ENCODE peak calls at places on chromosome 16, in seven cellular contexts. One of them, this sample, is unnamed.
A peak's percentile ranks its signal among the peaks of the same experiment; 100 is the strongest.

GRCh38 chr16:56371383-56371937 is 53.9 kb downstream of the AMFR start:
- DNase-seq in EH: no peak
- DNase-seq in effector memory CD8-positive, alpha-beta T cell: no peak
- DNase-seq in left lung: no peak
- DNase-seq in cardiac fibroblast: no peak
- DNase-seq in cardiac muscle cell: no peak
- DNase-seq in thoracic aorta: no peak
- DNase-seq in this sample: no peak

GRCh38 chr16:4055748-4056147 is 60.5 kb downstream of the ADCY9 start:
- DNase-seq in EH: no peak
- DNase-seq in effector memory CD8-positive, alpha-beta T cell: no peak
- DNase-seq in left lung: no peak
- DNase-seq in cardiac fibroblast: no peak
- DNase-seq in cardiac muscle cell: no peak
- DNase-seq in thoracic aorta: no peak
- DNase-seq in this sample: no peak

GRCh38 chr16:88702364-88703210 is 3.6 kb downstream of the RNF166 start:
- DNase-seq in EH: no peak
- DNase-seq in effector memory CD8-positive, alpha-beta T cell: no peak
- DNase-seq in left lung: no peak
- DNase-seq in cardiac fibroblast: no peak
- DNase-seq in cardiac muscle cell: no peak
- DNase-seq in thoracic aorta: no peak
- DNase-seq in this sample: no peak

GRCh38 chr16:4060823-4061222 is 55.4 kb downstream of the ADCY9 start:
- DNase-seq in EH: peak; percentile 26
- DNase-seq in effector memory CD8-positive, alpha-beta T cell: no peak
- DNase-seq in left lung: no peak
- DNase-seq in cardiac fibroblast: peak; percentile 18
- DNase-seq in cardiac muscle cell: no peak
- DNase-seq in thoracic aorta: no peak
- DNase-seq in this sample: no peak

GRCh38 chr16:69848635-69849545 is 86.8 kb downstream of the WWP2 start:
- DNase-seq in EH: peak; percentile 98
- DNase-seq in effector memory CD8-positive, alpha-beta T cell: no peak
- DNase-seq in left lung: no peak
- DNase-seq in cardiac fibroblast: peak; percentile 92
- DNase-seq in cardiac muscle cell: peak; percentile 91
- DNase-seq in thoracic aorta: peak; percentile 93
- DNase-seq in this sample: no peak

GRCh38 chr16:17224859-17225258 is 245.9 kb downstream of the XYLT1 start:
- DNase-seq in EH: peak; percentile 91
- DNase-seq in effector memory CD8-positive, alpha-beta T cell: peak; percentile 29
- DNase-seq in left lung: no peak
- DNase-seq in cardiac fibroblast: peak; percentile 67
- DNase-seq in cardiac muscle cell: peak; percentile 75
- DNase-seq in thoracic aorta: peak; percentile 9
- DNase-seq in this sample: no peak

GRCh38 chr16:4523686-4524085 is 14.9 kb downstream of the CDIP1 start:
- DNase-seq in EH: no peak
- DNase-seq in effector memory CD8-positive, alpha-beta T cell: no peak
- DNase-seq in left lung: no peak
- DNase-seq in cardiac fibroblast: no peak
- DNase-seq in cardiac muscle cell: no peak
- DNase-seq in thoracic aorta: no peak
- DNase-seq in this sample: no peak

GRCh38 chr16:67654069-67654911 is 5.8 kb downstream of the ACD start:
- DNase-seq in EH: no peak
- DNase-seq in effector memory CD8-positive, alpha-beta T cell: no peak
- DNase-seq in left lung: peak; percentile 71
- DNase-seq in cardiac fibroblast: no peak
- DNase-seq in cardiac muscle cell: no peak
- DNase-seq in thoracic aorta: no peak
- DNase-seq in this sample: no peak

GRCh38 chr16:75138636-75139035 is 9.7 kb upstream of the ZFP1 start:
- DNase-seq in EH: peak; percentile 35
- DNase-seq in effector memory CD8-positive, alpha-beta T cell: no peak
- DNase-seq in left lung: no peak
- DNase-seq in cardiac fibroblast: no peak
- DNase-seq in cardiac muscle cell: peak; percentile 45
- DNase-seq in thoracic aorta: no peak
- DNase-seq in this sample: no peak

GRCh38 chr16:12199524-12199923 is 223.0 kb downstream of the SNX29 start:
- DNase-seq in EH: no peak
- DNase-seq in effector memory CD8-positive, alpha-beta T cell: no peak
- DNase-seq in left lung: no peak
- DNase-seq in cardiac fibroblast: no peak
- DNase-seq in cardiac muscle cell: no peak
- DNase-seq in thoracic aorta: no peak
- DNase-seq in this sample: no peak

GRCh38 chr16:12386076-12386641 is 409.6 kb downstream of the SNX29 start:
- DNase-seq in EH: no peak
- DNase-seq in effector memory CD8-positive, alpha-beta T cell: no peak
- DNase-seq in left lung: no peak
- DNase-seq in cardiac fibroblast: no peak
- DNase-seq in cardiac muscle cell: no peak
- DNase-seq in thoracic aorta: no peak
- DNase-seq in this sample: no peak

GRCh38 chr16:82641336-82641984 is 14.7 kb downstream of the CDH13 start:
- DNase-seq in EH: peak; percentile 52
- DNase-seq in effector memory CD8-positive, alpha-beta T cell: no peak
- DNase-seq in left lung: no peak
- DNase-seq in cardiac fibroblast: peak; percentile 69
- DNase-seq in cardiac muscle cell: peak; percentile 63
- DNase-seq in thoracic aorta: no peak
- DNase-seq in this sample: peak; percentile 17

GRCh38 chr16:66662445-66663194 is 33.9 kb downstream of the CMTM4 start:
- DNase-seq in EH: peak; percentile 57
- DNase-seq in effector memory CD8-positive, alpha-beta T cell: no peak
- DNase-seq in left lung: no peak
- DNase-seq in cardiac fibroblast: peak; percentile 62
- DNase-seq in cardiac muscle cell: peak; percentile 58
- DNase-seq in thoracic aorta: no peak
- DNase-seq in this sample: no peak

GRCh38 chr16:27318399-27319256 is 4.9 kb downstream of the IL4R start:
- DNase-seq in EH: no peak
- DNase-seq in effector memory CD8-positive, alpha-beta T cell: peak; percentile 39
- DNase-seq in left lung: peak; percentile 90
- DNase-seq in cardiac fibroblast: peak; percentile 65
- DNase-seq in cardiac muscle cell: peak; percentile 58
- DNase-seq in thoracic aorta: no peak
- DNase-seq in this sample: no peak

GRCh38 chr16:51818342-51818944 is 667.4 kb upstream of the SALL1 start:
- DNase-seq in EH: peak; percentile 60
- DNase-seq in effector memory CD8-positive, alpha-beta T cell: no peak
- DNase-seq in left lung: no peak
- DNase-seq in cardiac fibroblast: peak; percentile 79
- DNase-seq in cardiac muscle cell: peak; percentile 57
- DNase-seq in thoracic aorta: no peak
- DNase-seq in this sample: peak; percentile 16

GRCh38 chr16:27270389-27270788 is 1.8 kb upstream of the NSMCE1 start:
- DNase-seq in EH: no peak
- DNase-seq in effector memory CD8-positive, alpha-beta T cell: no peak
- DNase-seq in left lung: no peak
- DNase-seq in cardiac fibroblast: no peak
- DNase-seq in cardiac muscle cell: no peak
- DNase-seq in thoracic aorta: no peak
- DNase-seq in this sample: no peak

GRCh38 chr16:67805718-67806427 is 487 bp downstream of the RANBP10 start:
- DNase-seq in EH: no peak
- DNase-seq in effector memory CD8-positive, alpha-beta T cell: no peak
- DNase-seq in left lung: peak; percentile 77
- DNase-seq in cardiac fibroblast: no peak
- DNase-seq in cardiac muscle cell: no peak
- DNase-seq in thoracic aorta: no peak
- DNase-seq in this sample: peak; percentile 62

GRCh38 chr16:88731699-88732098 is 25.4 kb downstream of the CTU2 start:
- DNase-seq in EH: no peak
- DNase-seq in effector memory CD8-positive, alpha-beta T cell: no peak
- DNase-seq in left lung: no peak
- DNase-seq in cardiac fibroblast: no peak
- DNase-seq in cardiac muscle cell: no peak
- DNase-seq in thoracic aorta: no peak
- DNase-seq in this sample: no peak

GRCh38 chr16:10428433-10429168 is 42.7 kb downstream of the ATF7IP2 start:
- DNase-seq in EH: no peak
- DNase-seq in effector memory CD8-positive, alpha-beta T cell: no peak
- DNase-seq in left lung: no peak
- DNase-seq in cardiac fibroblast: no peak
- DNase-seq in cardiac muscle cell: no peak
- DNase-seq in thoracic aorta: no peak
- DNase-seq in this sample: no peak

GRCh38 chr16:66878067-66878466 is 2.2 kb upstream of the PDP2 start:
- DNase-seq in EH: peak; percentile 17
- DNase-seq in effector memory CD8-positive, alpha-beta T cell: no peak
- DNase-seq in left lung: no peak
- DNase-seq in cardiac fibroblast: no peak
- DNase-seq in cardiac muscle cell: no peak
- DNase-seq in thoracic aorta: no peak
- DNase-seq in this sample: no peak

GRCh38 chr16:67150058-67150832 is 553 bp downstream of the B3GNT9 start:
- DNase-seq in EH: peak; percentile 65
- DNase-seq in effector memory CD8-positive, alpha-beta T cell: no peak
- DNase-seq in left lung: no peak
- DNase-seq in cardiac fibroblast: peak; percentile 68
- DNase-seq in cardiac muscle cell: peak; percentile 90
- DNase-seq in thoracic aorta: no peak
- DNase-seq in this sample: peak; percentile 60

GRCh38 chr16:86432048-86432447 is 78.3 kb upstream of the FOXF1 start:
- DNase-seq in EH: no peak
- DNase-seq in effector memory CD8-positive, alpha-beta T cell: no peak
- DNase-seq in left lung: peak; percentile 59
- DNase-seq in cardiac fibroblast: no peak
- DNase-seq in cardiac muscle cell: no peak
- DNase-seq in thoracic aorta: no peak
- DNase-seq in this sample: no peak

GRCh38 chr16:82639666-82640336 is 13.0 kb downstream of the CDH13 start:
- DNase-seq in EH: peak; percentile 67
- DNase-seq in effector memory CD8-positive, alpha-beta T cell: peak; percentile 42
- DNase-seq in left lung: no peak
- DNase-seq in cardiac fibroblast: peak; percentile 77
- DNase-seq in cardiac muscle cell: peak; percentile 78
- DNase-seq in thoracic aorta: no peak
- DNase-seq in this sample: peak; percentile 7

GRCh38 chr16:11175106-11175795 is 80.8 kb downstream of the SOCS1 start:
- DNase-seq in EH: no peak
- DNase-seq in effector memory CD8-positive, alpha-beta T cell: no peak
- DNase-seq in left lung: no peak
- DNase-seq in cardiac fibroblast: no peak
- DNase-seq in cardiac muscle cell: no peak
- DNase-seq in thoracic aorta: no peak
- DNase-seq in this sample: no peak

GRCh38 chr16:24010440-24011089 is 174.8 kb downstream of the PRKCB start:
- DNase-seq in EH: peak; percentile 68
- DNase-seq in effector memory CD8-positive, alpha-beta T cell: peak; percentile 72
- DNase-seq in left lung: no peak
- DNase-seq in cardiac fibroblast: peak; percentile 69
- DNase-seq in cardiac muscle cell: peak; percentile 84
- DNase-seq in thoracic aorta: no peak
- DNase-seq in this sample: peak; percentile 70

This sample was measured in NCI-H1417.